ENCODE peak calls at places on chromosome 15, in four cellular contexts. E, T, G and X are unnamed samples. For H3K27me3, the result is how much of the 10 kb centered on the place peaks cover.

GRCh38 chr15:72685925-72686794 is at the start of the genes BBS4 and HIGD2B:
- DNase-seq in E (peak), T (peak), G (peak), X (peak)

GRCh38 chr15:79084308-79084968 is 6.1 kb downstream of the RASGRF1 start:
- DNase-seq in E (no peak), T (no peak), G (peak), X (no peak)

GRCh38 chr15:63553388-63553791 is 43.8 kb upstream of the FBXL22 start:
- DNase-seq in E (peak), T (no peak), G (no peak), X (no peak)

GRCh38 chr15:47846128-47846868 is 129.0 kb downstream of the SEMA6D start:
- DNase-seq in E (no peak), T (no peak), G (peak), X (no peak)

GRCh38 chr15:91941871-91942270 is 88.4 kb downstream of the SLCO3A1 start:
- DNase-seq in E (no peak), T (no peak), G (no peak), X (no peak)

GRCh38 chr15:64456634-64457108 is 3.7 kb upstream of the ZNF609 start:
- DNase-seq in E (no peak), T (no peak), G (no peak), X (no peak)

GRCh38 chr15:39580630-39581500 is at the start of gene THBS1:
- DNase-seq in E (peak), T (peak), G (no peak), X (no peak)

GRCh38 chr15:57500979-57501576 is 90.6 kb upstream of the MYZAP start:
- DNase-seq in E (peak), T (no peak), G (no peak), X (no peak)

GRCh38 chr15:48785712-48786111 is 25.2 kb downstream of the CEP152 start:
- DNase-seq in E (no peak), T (no peak), G (no peak), X (no peak)

GRCh38 chr15:61415617-61416120 is 186.6 kb upstream of the RORA start:
- DNase-seq in E (no peak), T (no peak), G (no peak), X (no peak)

GRCh38 chr15:22806156-22806555 is 19.7 kb downstream of the NIPA1 start:
- DNase-seq in E (no peak), T (no peak), G (peak), X (no peak)

GRCh38 chr15:56805466-56806146 is 72.3 kb upstream of the ZNF280D start:
- DNase-seq in E (peak), T (no peak), G (peak), X (no peak)

GRCh38 chr15:34583399-34584320 is at the start of gene GOLGA8B:
- DNase-seq in E (no peak), T (peak), G (peak), X (peak)

GRCh38 chr15:70492240-70493177 is 270.8 kb downstream of the UACA start:
- DNase-seq in E (peak), T (no peak), G (no peak), X (peak)

GRCh38 chr15:29631076-29632070 is 190.9 kb downstream of the TJP1 start:
- DNase-seq in E (no peak), T (no peak), G (no peak), X (no peak)

GRCh38 chr15:58240191-58240932 is 102.2 kb downstream of the AQP9 start:
- DNase-seq in E (no peak), T (no peak), G (no peak), X (no peak)

GRCh38 chr15:58870451-58870850 is 63.0 kb downstream of the SLTM start:
- DNase-seq in E (no peak), T (no peak), G (no peak), X (no peak)

GRCh38 chr15:65094294-65094995 is 17.9 kb downstream of the KBTBD13 start:
- DNase-seq in E (no peak), T (no peak), G (no peak), X (no peak)

GRCh38 chr15:25714538-25714840 is 148.6 kb downstream of the ATP10A start:
- DNase-seq in E (no peak), T (no peak), G (no peak), X (no peak)

GRCh38 chr15:96369825-96370621 is 39.5 kb downstream of the NR2F2 start:
- DNase-seq in E (no peak), T (peak), G (no peak), X (no peak)

GRCh38 chr15:25250011-25250596 is 188.7 kb downstream of the UBE3A start:
- DNase-seq in E (no peak), T (no peak), G (peak), X (no peak)

GRCh38 chr15:48373855-48374421 is 42.7 kb downstream of the DUT start:
- DNase-seq in E (peak), T (no peak), G (no peak), X (no peak)

GRCh38 chr15:94576889-94577533 is 345.6 kb downstream of the MCTP2 start:
- DNase-seq in E (no peak), T (peak), G (no peak), X (no peak)

GRCh38 chr15:72155635-72156616 is 37.7 kb downstream of the SENP8 start:
- DNase-seq in E (peak), T (peak), G (peak), X (peak)

GRCh38 chr15:20659265-20659664 is 117.7 kb upstream of the GOLGA6L6 start:
- DNase-seq in E (no peak), T (no peak), G (no peak), X (no peak)

GRCh38 chr15:91348812-91349500 is 248.9 kb downstream of the SV2B start:
- DNase-seq in E (no peak), T (no peak), G (no peak), X (no peak)

GRCh38 chr15:52337198-52337853 is 41.7 kb upstream of the MYO5C start:
- DNase-seq in E (peak), T (no peak), G (no peak), X (no peak)

GRCh38 chr15:29616512-29616911 is 205.8 kb downstream of the TJP1 start:
- DNase-seq in E (no peak), T (no peak), G (no peak), X (no peak)

GRCh38 chr15:41025393-41025792 is 72.1 kb downstream of the CHAC1 start:
- DNase-seq in E (no peak), T (no peak), G (no peak), X (no peak)

GRCh38 chr15:62462268-62462667 is 297.2 kb upstream of the C2CD4B start:
- DNase-seq in E (no peak), T (no peak), G (no peak), X (no peak)
- H3K27ac ChIP-seq in E (no peak), T (no peak), G (no peak), X (no peak)

GRCh38 chr15:80325206-80325605 is 73.2 kb upstream of the CTXND1 start:
- DNase-seq in E (no peak), T (no peak), G (no peak), X (no peak)

GRCh38 chr15:80317389-80318169 is 65.6 kb upstream of the CTXND1 start:
- DNase-seq in E (peak), T (no peak), G (no peak), X (no peak)

GRCh38 chr15:80328496-80328895 is 75.7 kb upstream of the ARNT2 start:
- DNase-seq in E (no peak), T (no peak), G (no peak), X (no peak)

DNA sequence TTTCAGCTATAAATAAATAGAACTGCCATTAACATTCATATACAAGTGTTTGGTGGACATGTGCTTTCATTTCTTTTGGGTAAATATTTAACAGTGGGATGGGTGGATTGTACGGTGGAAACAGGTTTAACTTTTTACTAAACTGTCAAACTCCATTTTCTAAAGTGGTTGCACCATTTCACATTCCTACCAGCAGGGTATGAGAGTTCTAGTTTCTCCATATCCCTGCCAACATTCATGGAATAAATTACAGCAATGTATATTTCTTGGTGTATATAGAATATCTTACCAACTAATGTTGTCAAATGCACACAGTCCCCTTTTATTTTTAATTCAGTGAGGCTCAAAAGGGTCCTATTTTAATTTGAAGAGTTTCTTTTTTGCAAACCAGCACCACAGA is 71.3 kb upstream of the CTXND1 start:
- DNase-seq in E (no peak), T (no peak), G (no peak), X (no peak)
- TF ChIP-seq CTCF in E (peak), T (peak), G (no peak), X (no peak)

GRCh38 chr15:68842958-68843357 is 22.3 kb upstream of the ANP32A start:
- DNase-seq in E (no peak), T (no peak), G (no peak), X (no peak)
- H3K27me3 ChIP-seq in E (under half), T (under half), G (under half), X (half or more)

DNA sequence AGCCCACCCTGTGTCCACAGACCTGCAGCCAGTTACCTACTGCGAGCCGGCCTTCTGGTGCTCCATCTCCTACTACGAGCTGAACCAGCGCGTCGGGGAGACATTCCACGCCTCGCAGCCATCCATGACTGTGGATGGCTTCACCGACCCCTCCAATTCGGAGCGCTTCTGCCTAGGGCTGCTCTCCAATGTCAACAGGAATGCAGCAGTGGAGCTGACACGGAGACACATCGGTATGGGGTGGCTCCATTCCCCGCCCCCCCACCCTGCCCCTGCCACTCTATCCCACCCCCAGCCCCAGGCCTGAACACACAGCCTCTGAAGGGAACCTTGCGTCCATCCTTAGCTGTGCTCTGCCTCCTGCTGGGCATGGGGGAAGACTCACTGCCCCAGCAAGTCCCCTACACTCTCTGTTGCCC is 73.2 kb downstream of the AAGAB start:
- DNase-seq in E (no peak), T (peak), G (no peak), X (no peak)
- H3K27ac ChIP-seq in E (peak), T (no peak), G (no peak), X (no peak)

DNA sequence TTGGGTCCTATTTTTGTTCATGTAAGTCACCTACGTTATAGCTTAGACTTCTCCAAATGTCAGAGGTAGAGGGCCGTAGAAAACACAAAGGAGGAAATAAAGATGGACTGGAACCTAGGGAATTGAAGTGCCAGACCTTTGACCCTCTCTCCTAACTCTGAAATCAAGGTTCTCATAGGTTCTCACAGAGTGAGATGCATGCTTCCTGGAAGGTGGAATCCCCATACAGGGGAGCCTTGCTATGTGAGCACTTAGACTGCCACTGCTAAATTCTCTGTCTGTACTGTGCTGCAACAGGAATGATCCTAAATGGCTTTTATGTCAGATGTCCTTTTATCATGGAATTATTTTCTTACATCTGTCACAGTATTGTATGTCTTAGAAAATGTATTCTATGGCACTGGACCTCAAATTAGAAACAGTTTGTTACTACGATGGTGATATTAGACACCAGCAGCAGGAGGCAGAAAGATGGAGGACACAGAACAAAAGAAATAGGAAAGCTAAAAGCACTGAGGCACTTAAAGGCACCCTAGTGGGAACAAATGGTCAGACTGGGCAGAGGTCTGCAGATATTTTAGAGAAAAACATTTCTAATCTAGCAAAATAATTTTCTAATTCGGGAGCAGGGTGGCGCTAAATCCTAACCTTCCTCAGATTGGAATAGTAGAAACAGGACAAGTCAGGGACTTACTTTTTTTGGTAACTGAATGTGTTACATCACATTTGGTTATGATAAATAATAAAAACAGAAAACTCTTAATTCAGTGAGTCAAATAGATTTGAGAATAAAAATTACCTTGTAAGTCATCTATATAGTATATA is 60.2 kb upstream of the CDAN1 start:
- DNase-seq in E (peak), T (no peak), G (no peak), X (no peak)
- TF ChIP-seq CTCF in E (no peak), T (no peak), G (no peak), X (no peak)

DNA sequence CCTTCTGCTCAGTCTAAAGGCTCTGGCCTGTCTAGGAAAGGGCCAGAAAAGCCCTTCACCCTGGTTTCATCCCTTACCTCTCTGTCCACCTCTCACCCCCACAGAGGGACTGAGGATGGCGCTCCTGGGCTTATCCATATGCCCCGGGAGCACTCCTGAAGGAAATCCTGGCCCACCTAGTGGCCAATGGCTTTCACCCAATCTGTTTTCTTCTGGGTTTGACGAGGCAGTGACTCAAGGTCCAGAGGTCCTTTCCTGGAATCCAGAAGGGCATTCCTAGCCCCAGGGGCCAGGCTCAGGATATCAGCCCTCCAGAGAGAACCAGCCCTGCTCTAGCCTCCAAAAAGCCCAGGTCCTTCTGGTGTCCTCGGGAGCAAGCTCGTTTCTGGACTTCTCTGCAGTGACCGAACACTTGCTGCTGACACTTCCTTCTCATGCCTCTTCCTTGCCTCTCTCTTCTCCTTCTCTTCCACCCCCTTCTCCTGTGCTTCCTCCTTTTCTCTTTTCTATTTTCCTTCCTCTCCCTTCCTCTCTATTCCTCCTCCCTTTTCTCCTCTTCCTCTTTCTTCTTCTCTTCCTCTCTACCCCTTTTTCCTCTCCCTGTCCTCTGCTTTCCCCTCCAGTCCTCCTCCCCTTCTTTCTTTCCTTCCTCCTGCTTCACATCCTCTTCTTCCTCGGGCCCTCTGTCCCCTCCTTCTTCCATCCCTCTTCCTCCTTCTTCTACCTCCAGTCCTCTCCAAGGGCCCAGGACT is 59.6 kb downstream of the RHCG start:
- DNase-seq in E (no peak), T (peak), G (no peak), X (no peak)
- H3K27me3 ChIP-seq in E (under half), T (under half), G (under half), X (under half)

DNA sequence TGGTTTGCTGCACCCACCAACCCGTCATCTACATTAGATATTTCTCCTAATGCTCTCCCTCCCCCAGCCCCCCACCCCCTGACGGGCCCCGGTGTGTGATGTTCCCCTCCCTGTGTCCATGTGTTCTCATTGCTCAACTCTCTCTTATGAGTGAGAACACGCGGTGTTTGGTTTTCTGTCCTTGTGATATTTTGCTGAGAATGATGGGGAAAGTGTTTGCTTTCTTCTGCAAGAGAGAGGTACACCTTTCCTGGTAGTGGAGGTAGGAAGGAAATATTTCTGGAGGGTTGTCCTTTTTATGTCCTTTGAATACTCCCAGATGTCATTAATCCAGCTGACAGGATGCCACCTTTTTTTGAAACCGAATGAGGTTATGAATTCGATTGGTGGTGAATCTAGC is 10.5 kb upstream of the SLC28A1 start:
- DNase-seq in E (no peak), T (no peak), G (no peak), X (no peak)
- H3K27ac ChIP-seq in E (no peak), T (no peak), G (no peak), X (no peak)

DNA sequence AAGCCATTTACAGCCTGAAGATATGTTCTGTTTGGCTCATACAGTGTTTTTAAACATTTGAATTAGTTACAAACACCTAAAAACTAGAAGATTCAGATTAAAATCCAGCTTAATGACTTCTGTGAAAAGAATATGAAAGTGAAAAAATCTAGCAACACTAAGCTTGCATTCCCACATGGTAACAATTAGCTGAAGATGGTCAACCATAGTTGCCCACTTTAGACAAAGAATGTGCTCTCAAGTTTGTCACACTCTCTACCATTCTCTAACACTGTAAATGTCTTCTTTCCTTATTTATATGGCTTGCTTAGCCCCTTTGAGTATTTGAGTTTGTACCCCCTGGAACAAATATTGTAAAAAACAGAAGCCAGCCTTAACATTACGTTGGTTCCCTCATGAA is 32.7 kb downstream of the HDGFL3 start:
- DNase-seq in E (no peak), T (no peak), G (no peak), X (no peak)
- TF ChIP-seq CTCF in E (no peak), T (no peak), G (no peak), X (no peak)

GRCh38 chr15:45116482-45117326 is 2.6 kb downstream of the DUOXA2 start:
- DNase-seq in E (no peak), T (no peak), G (no peak), X (no peak)
- H3K27me3 ChIP-seq in E (half or more), T (half or more), G (under half), X (half or more)

GRCh38 chr15:68298336-68298735 is 20.8 kb downstream of the FEM1B start:
- DNase-seq in E (no peak), T (no peak), G (no peak), X (no peak)
- H3K27ac ChIP-seq in E (no peak), T (no peak), G (no peak), X (no peak)